ENCODE peak calls at places on chromosomes 12 and 14, in seven cellular contexts. C is effector memory CD4-positive, alpha-beta T cell; U is stromal cell of bone marrow; Q is activated naive CD4-positive, alpha-beta T cell treated with anti-CD3 and anti-CD28 coated beads, Interleukin-2, amount 10 ng/mL, durations not matched to agents 7 days and 5 days; Y is cardiac fibroblast; Z is occipital lobe; P is stimulated activated naive CD8-positive, alpha-beta T cell treated with anti-CD3 and anti-CD28 coated beads, Interleukin-15, Interleukin-2, amounts not matched to agents 100 U/mL and 50 U/mL, for 24 hours. T is an unnamed sample.

GRCh38 chr14:25150934-25151790 is 101.2 kb upstream of the STXBP6 start:
- DNase-seq in C (no peak), Q (no peak), Y (peak), P (no peak), Z (no peak), U (peak), T (peak)

GRCh38 chr12:65106948-65107347 is 14.2 kb downstream of the WIF1 start:
- DNase-seq in U (no peak), Z (no peak), Q (no peak), P (no peak), Y (peak), C (no peak), T (no peak)

GRCh38 chr12:98574110-98574509 is 19.4 kb upstream of the SLC25A3 start:
- DNase-seq in Z (no peak), Q (no peak), Y (no peak), C (no peak), P (no peak), U (no peak), T (no peak)

GRCh38 chr12:115199831-115200230 is 515.9 kb upstream of the TBX3 start:
- DNase-seq in Q (no peak), Z (no peak), Y (peak), C (no peak), U (peak), P (no peak), T (no peak)

GRCh38 chr12:3885179-3886094 is 12.2 kb upstream of the PARP11 start:
- DNase-seq in Y (peak), Z (no peak), Q (peak), P (no peak), C (peak), U (peak), T (peak)

GRCh38 chr14:104553166-104554087 is 26.1 kb upstream of the C14orf180 start:
- DNase-seq in Y (no peak), Q (no peak), C (no peak), U (no peak), P (no peak), Z (no peak), T (no peak)

GRCh38 chr12:105317453-105317852 is 13.0 kb upstream of the C12orf75 start:
- DNase-seq in Q (no peak), Y (no peak), U (peak), Z (no peak), C (no peak), P (no peak), T (no peak)

GRCh38 chr14:100888789-100889315 is 14.7 kb downstream of the RTL1 start:
- DNase-seq in Q (no peak), Y (peak), U (no peak), Z (no peak), C (no peak), P (no peak), T (no peak)

GRCh38 chr12:17793854-17794253 is 296.1 kb downstream of the RERGL start:
- DNase-seq in P (no peak), Z (no peak), C (no peak), Y (no peak), Q (no peak), U (no peak), T (no peak)

GRCh38 chr12:124404162-124404561 is 109.3 kb downstream of the RFLNA start:
- DNase-seq in Y (no peak), U (no peak), Z (no peak), P (no peak), Q (no peak), C (no peak), T (no peak)

GRCh38 chr12:71756054-71756675 is 1.5 kb downstream of the RAB21 start:
- DNase-seq in Z (no peak), U (no peak), C (no peak), Q (no peak), Y (peak), P (no peak), T (no peak)

GRCh38 chr12:34347367-34347766 is 325.1 kb downstream of the ALG10 start:
- DNase-seq in P (peak), Y (no peak), Q (no peak), Z (no peak), C (no peak), U (no peak), T (no peak)

GRCh38 chr14:77889971-77890442 is 90.1 kb downstream of the ADCK1 start:
- DNase-seq in Z (peak), Y (peak), U (peak), Q (no peak), P (no peak), C (no peak), T (no peak)